ENCODE peak calls at places on chromosomes 16 and 17, in nine cellular contexts. D is foreskin keratinocyte, C is SK-N-SH, F is fibroblast of lung, T is fibroblast of mammary gland, K is AG04450, P is AG09309, X is endodermal cell, N is GM10248. R is an unnamed sample.
A peak's percentile ranks its signal among the peaks of the same experiment; 100 is the strongest.

GRCh38 chr16:68470461-68471150 is 22.3 kb upstream of the SMPD3 start:
- DNase-seq in N (peak; percentile 82), T (no peak), X (peak; percentile 40), P (no peak), D (no peak), F (no peak), C (no peak), K (no peak), R (no peak)

GRCh38 chr17:72266099-72266852 is 145.5 kb downstream of the SOX9 start:
- DNase-seq in K (no peak), N (no peak), F (no peak), D (peak; percentile 54), P (no peak), C (peak; percentile 19), T (no peak), X (peak; percentile 62), R (no peak)

GRCh38 chr17:62057696-62058095 is 7.4 kb downstream of the MED13 start:
- DNase-seq in P (no peak), T (no peak), K (no peak), N (no peak), D (no peak), C (no peak), F (peak; percentile 8), X (no peak), R (no peak)

GRCh38 chr16:80931985-80932720 is 74.5 kb downstream of the CMC2 start:
- DNase-seq in P (peak; percentile 10), D (peak; percentile 34), X (peak; percentile 87), T (peak; percentile 61), K (no peak), C (peak; percentile 84), F (peak; percentile 71), N (peak; percentile 31), R (peak; percentile 70)

GRCh38 chr17:75010683-75011406 is 1.6 kb upstream of the MRPL58 start:
- DNase-seq in D (peak; percentile 73), X (peak; percentile 78), P (no peak), C (peak; percentile 91), F (peak; percentile 42), T (peak; percentile 69), N (no peak), K (no peak), R (no peak)

GRCh38 chr16:1381655-1382406 is 30.1 kb downstream of the GNPTG start:
- DNase-seq in D (no peak), N (no peak), C (no peak), K (no peak), T (no peak), F (no peak), X (no peak), P (no peak), R (no peak)

GRCh38 chr17:5555254-5555653 is 29.1 kb downstream of the NLRP1 start:
- DNase-seq in N (no peak), C (no peak), K (peak; percentile 33), T (peak; percentile 72), D (peak; percentile 25), F (peak; percentile 81), P (peak; percentile 28), X (no peak), R (no peak)

GRCh38 chr16:30663820-30664528 is 5.7 kb downstream of the FBRS start:
- DNase-seq in P (no peak), X (no peak), N (no peak), K (no peak), D (no peak), C (no peak), F (no peak), T (peak; percentile 68), R (no peak)

GRCh38 chr16:20870122-20870521 is 30.0 kb downstream of the DCUN1D3 start:
- DNase-seq in P (no peak), T (no peak), C (no peak), X (no peak), N (no peak), D (no peak), F (no peak), K (no peak), R (no peak)

GRCh38 chr16:50593410-50594139 is 45.4 kb downstream of the NKD1 start:
- DNase-seq in N (no peak), D (no peak), K (no peak), F (no peak), P (no peak), C (peak; percentile 48), X (peak; percentile 88), T (peak; percentile 10), R (no peak)

GRCh38 chr17:69220098-69220497 is 8.5 kb downstream of the ABCA10 start:
- DNase-seq in K (no peak), N (no peak), D (no peak), F (no peak), C (no peak), T (no peak), X (no peak), P (no peak), R (no peak)

GRCh38 chr17:50909765-50910661 is 43.9 kb upstream of the TOB1 start:
- DNase-seq in F (no peak), X (no peak), T (no peak), K (no peak), N (no peak), C (no peak), P (no peak), D (no peak), R (no peak)

GRCh38 chr16:71666264-71666663 is 40.3 kb downstream of the MARVELD3 start:
- DNase-seq in D (no peak), P (no peak), F (no peak), X (no peak), N (no peak), K (no peak), C (no peak), T (no peak), R (no peak)

GRCh38 chr17:81923302-81924260 is 4.0 kb downstream of the MAFG start:
- DNase-seq in F (peak; percentile 75), X (peak; percentile 94), K (peak; percentile 46), C (no peak), T (peak; percentile 77), N (no peak), D (peak; percentile 51), P (peak; percentile 31), R (no peak)
- TF ChIP-seq CTCF in F (no peak), X (no peak), K (no peak), C (no peak), T (no peak), N (no peak), D (peak; percentile 25), P (no peak), R (no peak)

DNA sequence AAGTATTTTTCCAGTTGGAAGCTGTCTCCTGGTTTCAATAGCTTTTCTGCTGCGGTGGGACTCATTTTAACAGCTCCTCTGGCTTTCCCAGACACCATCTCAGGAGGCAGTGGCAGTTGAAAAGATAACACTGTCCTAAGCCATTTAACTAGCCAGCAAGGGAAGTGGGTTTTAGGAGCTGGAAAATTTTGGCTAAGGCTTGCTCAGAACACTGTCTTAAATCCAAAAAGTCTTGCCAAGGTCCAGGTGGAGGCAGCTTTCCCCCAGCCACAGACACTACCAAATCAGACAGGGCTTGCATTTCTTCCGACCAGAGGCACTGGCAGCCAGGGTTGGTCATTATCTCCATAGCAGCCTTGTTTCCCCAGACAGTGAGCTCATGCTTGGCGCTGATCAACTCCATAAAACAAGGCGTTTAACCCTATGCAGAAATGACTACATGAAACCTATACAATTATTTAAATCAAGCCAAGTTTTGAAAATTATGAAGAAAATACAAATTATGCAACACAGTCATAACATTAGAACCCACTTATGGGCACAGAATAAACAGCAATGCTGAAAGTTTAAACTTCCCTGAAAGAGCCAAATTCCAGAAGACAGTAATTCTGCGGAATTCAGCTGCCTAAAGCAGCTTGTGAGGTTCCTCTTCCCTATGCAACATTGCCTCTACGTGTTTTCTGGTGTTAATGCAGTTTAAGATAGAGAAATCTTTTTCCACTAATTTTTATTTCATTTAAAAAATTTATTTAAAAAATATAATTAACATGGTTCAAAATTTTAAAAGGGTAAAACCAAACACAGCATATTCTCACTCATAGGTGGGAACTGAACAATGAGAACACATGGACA is 25.0 kb downstream of the GABARAPL2 start:
- DNase-seq in C (peak; percentile 54), P (peak; percentile 52), F (peak; percentile 95), T (peak; percentile 75), K (no peak), N (no peak), X (no peak), D (no peak), R (no peak)
- TF ChIP-seq CTCF in C (peak; percentile 22), P (peak; percentile 22), F (peak; percentile 27), T (no peak), K (peak; percentile 40), N (no peak), X (no peak), D (no peak), R (no peak)

GRCh38 chr17:47063475-47063874 is 84.4 kb upstream of the RPRML start:
- DNase-seq in P (no peak), F (no peak), K (no peak), N (no peak), C (no peak), D (no peak), T (no peak), X (no peak), R (no peak)

DNA sequence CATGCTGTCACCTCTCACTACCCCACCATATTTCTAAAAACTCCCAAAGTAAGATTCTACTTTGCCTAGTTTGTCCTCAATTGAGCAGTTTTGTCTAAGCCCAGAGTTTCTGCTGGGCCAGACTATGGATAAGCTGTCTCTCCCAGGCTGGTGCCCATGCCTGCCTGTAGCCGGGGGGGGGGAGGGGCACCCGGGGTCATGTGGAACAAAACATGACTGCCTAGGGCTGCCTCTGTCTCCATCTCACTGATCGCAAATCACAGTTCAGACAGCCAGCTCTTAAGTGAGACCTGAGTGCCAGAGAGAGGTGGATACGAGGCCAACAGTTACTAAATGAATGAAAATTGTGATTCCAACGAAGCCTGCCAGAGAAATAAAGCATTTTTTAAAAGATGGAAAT is 78.8 kb upstream of the RPRML start:
- DNase-seq in P (no peak), N (no peak), X (no peak), T (no peak), F (no peak), D (no peak), K (no peak), C (peak; percentile 41), R (no peak)
- TF ChIP-seq CTCF in P (no peak), N (no peak), X (no peak), T (no peak), F (no peak), D (no peak), K (no peak), C (no peak), R (no peak)

GRCh38 chr17:39889200-39889599 is 21.2 kb downstream of the ZPBP2 start:
- DNase-seq in C (no peak), N (no peak), P (no peak), F (no peak), X (no peak), T (no peak), D (no peak), K (no peak), R (no peak)
- TF ChIP-seq CTCF in C (no peak), N (no peak), P (no peak), F (no peak), X (no peak), T (no peak), D (no peak), K (no peak), R (no peak)

R was measured in type B pancreatic cell.